ENCODE peak calls at places on chromosomes 4 and X, in six cellular contexts. T is testis, Z is left ventricle myocardium inferior, C is fibroblast of pulmonary artery, E is DND-41, D is astrocyte of the spinal cord. Q is an unnamed sample.
A peak's percentile ranks its signal among the peaks of the same experiment; 100 is the strongest.

GRCh38 chr4:80646061-80646460 is 310.5 kb downstream of the CFAP299 start:
- DNase-seq in T (no peak), Z (no peak), C (no peak), E (no peak), D (no peak), Q (no peak)

GRCh38 chr4:152956650-152957436 is 20.7 kb downstream of the FHDC1 start:
- DNase-seq in T (no peak), Z (no peak), C (no peak), E (no peak), D (peak; percentile 66), Q (peak; percentile 23)

GRCh38 chr4:72896515-72896914 is 173.0 kb downstream of the COX18 start:
- DNase-seq in T (peak; percentile 31), Z (no peak), C (peak; percentile 93), E (no peak), D (peak; percentile 73), Q (peak; percentile 28)

GRCh38 chr4:186149872-186150271 is 41.5 kb upstream of the CYP4V2 start:
- DNase-seq in T (peak; percentile 77), Z (peak; percentile 52), C (peak; percentile 66), E (peak; percentile 30), D (peak; percentile 12), Q (no peak)

GRCh38 chr4:140743194-140743931 is 12.8 kb downstream of the TBC1D9 start:
- DNase-seq in T (no peak), Z (no peak), C (peak; percentile 29), E (no peak), D (peak; percentile 36), Q (no peak)

GRCh38 chrX:118215346-118215745 is 98.7 kb upstream of the KLHL13 start:
- DNase-seq in T (no peak), Z (no peak), C (no peak), E (no peak), D (no peak), Q (no peak)

GRCh38 chr4:52883707-52884669 is 21.9 kb downstream of the RASL11B start:
- DNase-seq in T (no peak), Z (no peak), C (no peak), E (no peak), D (no peak), Q (no peak)

GRCh38 chr4:24497221-24497620 is 87.1 kb downstream of the DHX15 start:
- DNase-seq in T (no peak), Z (no peak), C (no peak), E (no peak), D (no peak), Q (no peak)

GRCh38 chr4:90025248-90025647 is 101.9 kb upstream of the CCSER1 start:
- DNase-seq in T (no peak), Z (no peak), C (peak; percentile 16), E (no peak), D (peak; percentile 32), Q (peak; percentile 2)

GRCh38 chrX:9866633-9867032 is 80.4 kb downstream of the SHROOM2 start:
- DNase-seq in T (peak; percentile 31), Z (no peak), C (peak; percentile 59), E (no peak), D (no peak), Q (no peak)

GRCh38 chr4:4651811-4652609 is 110.2 kb upstream of the STX18 start:
- DNase-seq in T (peak; percentile 28), Z (no peak), C (no peak), E (no peak), D (peak; percentile 26), Q (no peak)

GRCh38 chrX:150692837-150693781 is at the start of gene MTMR1:
- DNase-seq in T (peak; percentile 41), Z (peak; percentile 38), C (no peak), E (peak; percentile 76), D (no peak), Q (no peak)

GRCh38 chr4:90121961-90122748 is 5.0 kb upstream of the CCSER1 start:
- DNase-seq in T (no peak), Z (no peak), C (peak; percentile 3), E (no peak), D (peak; percentile 42), Q (no peak)

GRCh38 chr4:83361416-83362196 is 27.0 kb upstream of the HPSE start:
- DNase-seq in T (no peak), Z (no peak), C (no peak), E (no peak), D (no peak), Q (no peak)

GRCh38 chrX:12919620-12920019 is 13.2 kb downstream of the TLR8 start:
- DNase-seq in T (no peak), Z (no peak), C (no peak), E (no peak), D (no peak), Q (no peak)

GRCh38 chr4:147236806-147237205 is 244.1 kb upstream of the EDNRA start:
- DNase-seq in T (no peak), Z (no peak), C (peak; percentile 37), E (no peak), D (no peak), Q (no peak)

DNA sequence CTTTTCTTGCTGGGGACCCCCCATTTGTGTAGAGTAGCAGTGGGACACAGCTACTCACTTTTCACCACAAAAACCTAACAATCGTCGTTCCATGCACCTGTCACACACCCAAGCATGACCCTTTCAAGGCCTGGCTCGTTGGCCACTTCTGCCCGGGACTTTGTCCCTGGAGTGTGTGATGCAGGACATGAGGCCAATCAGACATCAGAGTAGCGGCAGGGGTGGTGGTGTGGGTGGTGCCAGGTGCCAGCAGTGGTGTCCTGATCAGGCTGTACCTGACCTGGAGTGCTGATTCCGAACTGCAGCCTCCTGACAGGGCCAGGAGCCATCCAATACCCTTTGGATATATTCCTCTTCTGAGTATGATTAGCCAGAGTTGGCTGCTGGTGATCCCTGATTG is 23.1 kb upstream of the PROM1 start:
- DNase-seq in T (no peak), Z (no peak), C (no peak), E (no peak), D (no peak), Q (no peak)
- H3K4me3 ChIP-seq in T (no peak overlapping the region), Z (no peak overlapping the region), C (no peak overlapping the region), E (no peak overlapping the region), D (no peak overlapping the region), Q (no peak overlapping the region)

GRCh38 chr4:182493377-182493776 is 250.2 kb downstream of the TENM3 start:
- DNase-seq in T (no peak), Z (no peak), C (no peak), E (no peak), D (no peak), Q (no peak)

GRCh38 chr4:182495111-182495510 is 251.9 kb downstream of the TENM3 start:
- DNase-seq in T (no peak), Z (no peak), C (no peak), E (no peak), D (no peak), Q (no peak)

GRCh38 chr4:182495986-182496385 is 252.8 kb downstream of the TENM3 start:
- DNase-seq in T (no peak), Z (no peak), C (no peak), E (no peak), D (no peak), Q (no peak)

GRCh38 chr4:182494103-182494502 is 250.9 kb downstream of the TENM3 start:
- DNase-seq in T (no peak), Z (no peak), C (no peak), E (no peak), D (no peak), Q (no peak)

DNA sequence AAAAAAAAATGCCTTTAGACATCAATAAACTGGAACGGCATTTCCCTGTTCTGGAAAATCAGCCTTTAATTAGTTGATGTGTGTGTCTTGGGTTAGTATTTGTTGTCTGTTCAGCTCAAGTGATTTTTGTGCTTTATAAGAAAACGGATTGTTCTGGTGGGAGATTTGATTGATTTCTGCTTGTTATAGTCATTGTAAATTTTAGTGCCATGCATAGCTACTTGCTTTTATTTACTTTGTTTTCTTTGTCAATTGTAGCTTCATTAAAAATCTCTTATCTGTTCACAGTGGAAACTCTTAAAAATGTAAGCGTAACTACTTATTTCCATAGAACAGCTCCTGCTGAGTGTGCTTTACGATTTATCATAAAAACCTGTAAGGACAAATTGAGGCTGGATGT is 253.2 kb downstream of the TENM3 start:
- DNase-seq in T (no peak), Z (no peak), C (no peak), E (no peak), D (no peak), Q (no peak)
- TF ChIP-seq CTCF in T (no peak), Z (no peak), C (no peak), E (no peak), D (no peak), Q (no peak)

DNA sequence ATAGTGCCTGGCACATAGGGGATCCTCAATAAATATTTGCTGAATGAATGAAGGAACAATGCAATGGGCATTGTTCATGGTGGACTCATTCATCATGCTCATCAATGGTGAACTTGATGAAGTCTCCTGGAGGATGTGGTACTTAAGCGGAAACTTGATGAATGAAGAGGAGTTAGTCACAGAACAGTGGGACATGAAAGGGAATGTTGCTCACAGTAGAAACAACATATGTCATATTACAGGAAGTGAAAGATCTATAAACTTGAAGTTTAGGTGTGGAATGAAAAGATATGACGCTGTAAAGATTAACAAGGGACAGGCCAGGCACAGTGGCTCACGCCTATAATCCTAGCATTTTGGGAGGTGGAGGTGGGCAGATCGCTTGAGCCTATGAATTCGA is 224.1 kb downstream of the PPP3CA start:
- DNase-seq in T (no peak), Z (no peak), C (no peak), E (no peak), D (no peak), Q (no peak)
- H3K4me3 ChIP-seq in T (no peak overlapping the region), Z (no peak overlapping the region), C (no peak overlapping the region), E (no peak overlapping the region), D (no peak overlapping the region), Q (no peak overlapping the region)

DNA sequence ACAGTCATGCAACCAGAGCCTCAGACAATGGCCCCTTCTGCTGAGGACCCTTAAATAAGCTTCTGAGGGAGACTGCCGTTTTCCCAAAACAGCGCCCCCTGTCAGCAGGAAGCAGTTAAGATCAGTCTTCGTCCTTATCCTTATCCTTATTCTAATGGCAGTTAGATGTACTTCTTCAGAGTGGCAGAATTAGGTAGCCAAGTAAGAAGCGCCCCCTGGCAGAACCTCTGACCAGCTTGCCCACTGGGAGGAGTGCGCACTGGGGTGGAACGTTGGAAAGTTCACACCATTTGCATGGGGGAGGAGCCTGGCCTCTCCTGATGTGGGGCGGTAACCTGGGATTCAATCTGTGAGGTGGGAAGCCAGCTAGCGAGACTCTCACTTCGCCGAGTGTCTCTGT is 133.6 kb upstream of the QRFPR start:
- DNase-seq in T (peak; percentile 18), Z (no peak), C (no peak), E (no peak), D (no peak), Q (no peak)
- TF ChIP-seq CTCF in T (no peak), Z (no peak), C (no peak), E (peak; percentile 26), D (peak; percentile 2), Q (peak; percentile 8)

DNA sequence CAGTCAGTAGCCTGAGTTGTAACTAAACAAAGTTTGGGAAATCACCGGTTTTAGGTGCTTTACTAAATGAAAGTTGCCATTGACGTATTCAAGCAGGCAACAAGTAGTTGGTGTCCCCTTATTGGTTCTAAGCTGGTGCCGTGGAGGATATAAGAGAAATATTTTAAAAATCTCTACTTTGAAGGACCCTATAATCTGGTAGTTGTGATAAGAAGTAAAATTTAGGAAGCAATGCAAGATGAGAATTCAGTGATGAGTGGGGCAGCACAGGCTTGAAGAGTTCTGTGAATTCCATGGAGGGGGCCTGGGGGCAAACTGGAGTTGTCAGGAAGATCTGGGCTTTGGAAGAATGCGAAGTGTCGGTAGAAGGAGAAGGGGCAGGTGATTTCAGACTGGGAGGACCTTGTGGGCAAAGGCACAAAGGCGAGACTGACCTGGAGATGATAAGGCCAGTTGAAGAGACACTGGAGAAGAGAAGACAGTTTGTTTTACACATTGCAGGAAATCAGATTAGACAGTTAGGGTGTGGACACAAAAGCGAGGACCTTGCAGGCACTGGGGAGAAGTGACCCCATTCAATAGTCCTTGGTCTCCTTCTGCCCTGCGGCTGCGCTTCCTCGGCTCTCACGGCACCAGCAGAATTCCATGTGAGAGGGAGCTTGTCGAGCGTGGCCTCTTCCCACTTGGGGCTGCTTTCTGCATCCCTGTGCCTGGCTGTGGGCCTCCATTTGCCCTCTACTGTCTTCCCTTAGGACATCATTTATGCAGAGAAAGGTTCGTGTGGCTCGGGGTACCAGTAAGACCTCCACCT is 1.3 kb downstream of the RHOH start:
- DNase-seq in T (no peak), Z (no peak), C (no peak), E (peak; percentile 35), D (no peak), Q (no peak)
- H3K4me3 ChIP-seq in T (no peak overlapping the region), Z (no peak overlapping the region), C (no peak overlapping the region), E (peak overlapping the region; percentile 75), D (no peak overlapping the region), Q (no peak overlapping the region)

Q was measured in astrocyte of the cerebellum.